ENCODE peak calls at places on chromosome 10, in seven cellular contexts. Z is breast epithelium; F is HS-5; O is hepatocyte; P is fibroblast of pulmonary artery; B is amniotic stem cell; J is stimulated activated CD8-positive, alpha-beta memory T cell treated with anti-CD3 and anti-CD28 coated beads, Interleukin-4, amount 100 ng/mL, for 4 hours. X is an unnamed sample.

GRCh38 chr10:87734987-87735827 is 75.5 kb downstream of the PAPSS2 start:
- DNase-seq in B (peak), Z (no peak), F (peak), J (no peak), O (peak), P (peak), X (peak)

GRCh38 chr10:23448802-23449570 is 10.1 kb downstream of the OTUD1 start:
- DNase-seq in J (no peak), Z (no peak), F (no peak), B (no peak), O (no peak), P (peak), X (no peak)

GRCh38 chr10:66151346-66151745 is 774.5 kb upstream of the LRRTM3 start:
- DNase-seq in Z (no peak), P (peak), O (no peak), B (no peak), J (no peak), F (peak), X (no peak)

GRCh38 chr10:119030421-119031250 is 1.1 kb downstream of the NANOS1 start:
- DNase-seq in J (no peak), O (no peak), P (peak), F (no peak), Z (no peak), B (no peak), X (peak)

GRCh38 chr10:79397051-79397450 is 48.4 kb downstream of the ZCCHC24 start:
- DNase-seq in J (no peak), O (no peak), B (no peak), Z (no peak), P (no peak), F (no peak), X (no peak)

GRCh38 chr10:89165923-89166322 is 41.2 kb downstream of the CH25H start:
- DNase-seq in J (no peak), B (peak), P (peak), Z (no peak), F (no peak), O (no peak), X (no peak)

GRCh38 chr10:2928219-2928840 is 139.0 kb upstream of the PFKP start:
- DNase-seq in P (peak), J (peak), O (peak), Z (peak), F (no peak), B (peak), X (peak)

GRCh38 chr10:132135398-132135872 is 51.3 kb upstream of the DPYSL4 start:
- DNase-seq in J (no peak), P (no peak), O (no peak), F (no peak), B (no peak), Z (no peak), X (no peak)

GRCh38 chr10:108894402-108895301 is 1028.7 kb downstream of the XPNPEP1 start:
- DNase-seq in Z (no peak), O (no peak), P (no peak), J (no peak), B (no peak), F (no peak), X (no peak)

GRCh38 chr10:71912431-71912830 is 51.8 kb upstream of the CHST3 start:
- DNase-seq in P (no peak), O (no peak), B (no peak), Z (no peak), J (no peak), F (no peak), X (no peak)

GRCh38 chr10:26556756-26557640 is 118.9 kb downstream of the APBB1IP start:
- DNase-seq in F (no peak), Z (no peak), B (peak), J (no peak), O (peak), P (peak), X (peak)

GRCh38 chr10:79028456-79029010 is 40.2 kb upstream of the ZMIZ1 start:
- DNase-seq in B (no peak), F (no peak), O (no peak), P (no peak), Z (no peak), J (no peak), X (no peak)

GRCh38 chr10:16612148-16612742 is 90.6 kb upstream of the C1QL3 start:
- DNase-seq in J (no peak), Z (no peak), P (peak), O (peak), F (no peak), B (peak), X (peak)

GRCh38 chr10:64210211-64210610 is 689.0 kb downstream of the REEP3 start:
- DNase-seq in Z (no peak), P (no peak), B (no peak), J (no peak), F (no peak), O (no peak), X (no peak)

GRCh38 chr10:110170142-110170887 is 37.1 kb upstream of the MXI1 start:
- DNase-seq in F (no peak), B (no peak), P (no peak), J (no peak), Z (no peak), O (no peak), X (no peak)

GRCh38 chr10:119362122-119362521 is 154.8 kb downstream of the GRK5 start:
- DNase-seq in F (no peak), B (no peak), O (no peak), Z (no peak), P (no peak), J (no peak), X (peak)

GRCh38 chr10:103069453-103070331 is 123.4 kb downstream of the NT5C2 start:
- DNase-seq in O (peak), Z (peak), P (peak), J (peak), F (peak), B (no peak), X (peak)

GRCh38 chr10:124568339-124568738 is 106.7 kb downstream of the LHPP start:
- DNase-seq in F (no peak), O (no peak), B (no peak), Z (no peak), J (no peak), P (no peak), X (no peak)

GRCh38 chr10:53536322-53536721 is 763.7 kb upstream of the MBL2 start:
- DNase-seq in Z (no peak), B (no peak), O (no peak), P (no peak), J (no peak), F (no peak), X (no peak)

GRCh38 chr10:110610308-110610774 is 33.8 kb upstream of the RBM20 start:
- DNase-seq in B (no peak), O (peak), J (peak), P (peak), F (peak), Z (no peak), X (peak)

GRCh38 chr10:43211431-43212042 is 55.3 kb downstream of the RASGEF1A start:
- DNase-seq in J (no peak), B (no peak), Z (peak), P (no peak), O (no peak), F (no peak), X (no peak)

GRCh38 chr10:16640153-16640552 is 118.5 kb upstream of the C1QL3 start:
- DNase-seq in F (no peak), B (no peak), O (no peak), J (no peak), Z (no peak), P (no peak), X (no peak)

GRCh38 chr10:114458955-114459354 is 54.7 kb upstream of the AFAP1L2 start:
- DNase-seq in B (no peak), Z (no peak), F (no peak), P (peak), O (peak), J (no peak), X (peak)

GRCh38 chr10:6721964-6722615 is 142.0 kb upstream of the PRKCQ start:
- DNase-seq in O (no peak), P (peak), J (no peak), Z (peak), F (peak), B (peak), X (no peak)